ENCODE peak calls at places on chromosomes 3 and 15, in nine cellular contexts. H is neural progenitor cell, E is PC-3, Y is OCI-LY7, C is MM.1S, L is GM23338, K is HCT116, T is SK-N-SH, W is hepatocyte. Z is an unnamed sample.

GRCh38 chr3:184316792-184317191 is 2.4 kb downstream of the EIF4G1 start:
- DNase-seq in H (no peak), E (no peak), Y (no peak), C (no peak), L (no peak), K (no peak), T (no peak), W (no peak), Z (peak)

GRCh38 chr3:82568776-82569338 is 807.4 kb upstream of the GBE1 start:
- DNase-seq in H (no peak), E (no peak), Y (no peak), C (no peak), L (no peak), K (no peak), T (no peak), W (no peak), Z (no peak)

GRCh38 chr3:45716790-45717336 is 27.7 kb downstream of the SACM1L start:
- DNase-seq in H (no peak), E (no peak), Y (no peak), C (no peak), L (no peak), K (no peak), T (no peak), W (no peak), Z (no peak)

GRCh38 chr15:34621675-34622074 is 38.2 kb upstream of the GOLGA8B start:
- DNase-seq in H (no peak), E (peak), Y (no peak), C (no peak), L (no peak), K (peak), T (peak), W (no peak), Z (peak)

GRCh38 chr3:131349946-131350347 is 31.6 kb upstream of the NUDT16 start:
- DNase-seq in H (no peak), E (peak), Y (no peak), C (no peak), L (no peak), K (peak), T (peak), W (peak), Z (peak)

GRCh38 chr3:106428565-106428994 is 559.8 kb upstream of the CBLB start:
- DNase-seq in H (no peak), E (peak), Y (no peak), C (no peak), L (no peak), K (no peak), T (peak), W (peak), Z (peak)

GRCh38 chr3:48656061-48656840 is 6.4 kb downstream of the CELSR3 start:
- DNase-seq in H (peak), E (no peak), Y (peak), C (peak), L (peak), K (peak), T (peak), W (peak), Z (peak)

GRCh38 chr3:110126065-110126464 is 788.7 kb upstream of the DPPA4 start:
- DNase-seq in H (no peak), E (peak), Y (no peak), C (no peak), L (no peak), K (no peak), T (no peak), W (no peak), Z (peak)

GRCh38 chr15:99408236-99409096 is 157.2 kb downstream of the LRRC28 start:
- DNase-seq in H (no peak), E (no peak), Y (no peak), C (no peak), L (no peak), K (no peak), T (peak), W (no peak), Z (peak)

GRCh38 chr3:100149130-100149529 is 34.8 kb upstream of the FILIP1L start:
- DNase-seq in H (no peak), E (no peak), Y (no peak), C (no peak), L (no peak), K (no peak), T (no peak), W (no peak), Z (no peak)

GRCh38 chr3:18725668-18726407 is 300.7 kb upstream of the SATB1 start:
- DNase-seq in H (no peak), E (no peak), Y (no peak), C (no peak), L (no peak), K (no peak), T (no peak), W (peak), Z (no peak)

GRCh38 chr3:150376001-150376848 is 31.9 kb upstream of the TSC22D2 start:
- DNase-seq in H (no peak), E (no peak), Y (no peak), C (no peak), L (no peak), K (no peak), T (no peak), W (peak), Z (peak)

GRCh38 chr3:82875401-82875800 is 1114.0 kb upstream of the GBE1 start:
- DNase-seq in H (no peak), E (no peak), Y (no peak), C (no peak), L (no peak), K (no peak), T (no peak), W (no peak), Z (no peak)

GRCh38 chr3:182837855-182838454 is 44.7 kb downstream of the ATP11B start:
- DNase-seq in H (peak), E (peak), Y (peak), C (peak), L (peak), K (no peak), T (peak), W (peak), Z (peak)

GRCh38 chr3:152019516-152019915 is 146.1 kb downstream of the SUCNR1 start:
- DNase-seq in H (no peak), E (peak), Y (no peak), C (no peak), L (no peak), K (no peak), T (no peak), W (no peak), Z (peak)

GRCh38 chr3:46049093-46049492 is 21.8 kb upstream of the XCR1 start:
- DNase-seq in H (no peak), E (peak), Y (no peak), C (no peak), L (no peak), K (no peak), T (no peak), W (no peak), Z (no peak)

DNA sequence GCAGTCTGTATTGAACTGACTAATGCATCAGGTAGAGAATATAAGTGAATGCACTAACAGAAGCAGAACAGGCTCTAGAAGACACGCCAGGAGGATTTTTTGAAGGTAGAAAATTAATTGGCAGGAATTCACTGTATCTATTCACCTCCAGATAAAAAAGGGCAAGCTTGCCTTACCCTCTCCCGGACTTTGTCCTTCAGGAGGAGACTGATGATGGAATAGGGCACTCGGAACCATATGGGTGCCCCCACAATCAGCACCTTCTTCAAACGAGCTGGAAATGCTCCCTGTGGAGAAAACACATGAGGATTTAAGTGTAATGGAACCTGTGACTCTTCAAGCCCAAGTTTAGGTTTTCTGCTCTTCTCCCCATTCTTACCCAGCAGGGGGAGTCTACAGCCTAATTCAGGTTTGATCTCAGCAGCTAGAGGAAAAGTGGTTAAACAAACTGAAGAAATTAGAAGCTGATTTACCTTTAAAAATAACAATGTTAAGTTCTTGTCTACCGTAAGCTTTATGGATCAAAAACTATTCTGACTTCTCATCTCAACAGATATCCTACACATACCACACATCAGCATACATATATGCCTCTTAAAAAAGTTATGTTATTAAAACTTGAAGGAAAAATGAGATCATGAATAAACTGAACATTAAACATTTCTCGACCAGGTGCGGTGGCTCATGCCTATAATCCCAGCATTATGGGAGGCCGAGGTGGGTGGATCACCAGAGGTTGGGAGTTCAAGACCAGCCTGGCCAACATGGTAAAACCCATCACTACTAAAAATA is 57.4 kb upstream of the SIN3A start:
- DNase-seq in H (no peak), E (peak), Y (peak), C (peak), L (peak), K (peak), T (peak), W (peak), Z (peak)
- TF ChIP-seq EZH2phosphoT487 in H (no peak), E (no peak), Y (no peak), C (no peak), L (no peak), K (no peak), T (no peak), W (no peak), Z (no peak)

GRCh38 chr15:60905587-60905986 is 323.5 kb downstream of the RORA start:
- DNase-seq in H (peak), E (no peak), Y (no peak), C (peak), L (peak), K (no peak), T (no peak), W (peak), Z (no peak)
- TF ChIP-seq EZH2phosphoT487 in H (no peak), E (no peak), Y (no peak), C (no peak), L (no peak), K (no peak), T (no peak), W (no peak), Z (no peak)

GRCh38 chr15:42800731-42801474 is 64.0 kb upstream of the CDAN1 start:
- DNase-seq in H (peak), E (no peak), Y (peak), C (no peak), L (peak), K (no peak), T (no peak), W (no peak), Z (no peak)

GRCh38 chr15:42798802-42799201 is 61.9 kb upstream of the CDAN1 start:
- DNase-seq in H (no peak), E (no peak), Y (no peak), C (no peak), L (no peak), K (no peak), T (no peak), W (no peak), Z (no peak)

GRCh38 chr15:42802168-42802567 is 65.2 kb upstream of the CDAN1 start:
- DNase-seq in H (no peak), E (no peak), Y (no peak), C (no peak), L (no peak), K (no peak), T (no peak), W (no peak), Z (no peak)

GRCh38 chr15:42796955-42797779 is 60.2 kb upstream of the CDAN1 start:
- DNase-seq in H (peak), E (peak), Y (no peak), C (no peak), L (peak), K (no peak), T (no peak), W (no peak), Z (peak)
- TF ChIP-seq EZH2phosphoT487 in H (no peak), E (no peak), Y (no peak), C (no peak), L (no peak), K (no peak), T (no peak), W (no peak), Z (no peak)

GRCh38 chr15:95557226-95558046 is 773.1 kb upstream of the NR2F2 start:
- DNase-seq in H (no peak), E (peak), Y (no peak), C (no peak), L (no peak), K (peak), T (no peak), W (peak), Z (peak)
- TF ChIP-seq EZH2phosphoT487 in H (no peak), E (no peak), Y (no peak), C (no peak), L (no peak), K (no peak), T (no peak), W (no peak), Z (no peak)

DNA sequence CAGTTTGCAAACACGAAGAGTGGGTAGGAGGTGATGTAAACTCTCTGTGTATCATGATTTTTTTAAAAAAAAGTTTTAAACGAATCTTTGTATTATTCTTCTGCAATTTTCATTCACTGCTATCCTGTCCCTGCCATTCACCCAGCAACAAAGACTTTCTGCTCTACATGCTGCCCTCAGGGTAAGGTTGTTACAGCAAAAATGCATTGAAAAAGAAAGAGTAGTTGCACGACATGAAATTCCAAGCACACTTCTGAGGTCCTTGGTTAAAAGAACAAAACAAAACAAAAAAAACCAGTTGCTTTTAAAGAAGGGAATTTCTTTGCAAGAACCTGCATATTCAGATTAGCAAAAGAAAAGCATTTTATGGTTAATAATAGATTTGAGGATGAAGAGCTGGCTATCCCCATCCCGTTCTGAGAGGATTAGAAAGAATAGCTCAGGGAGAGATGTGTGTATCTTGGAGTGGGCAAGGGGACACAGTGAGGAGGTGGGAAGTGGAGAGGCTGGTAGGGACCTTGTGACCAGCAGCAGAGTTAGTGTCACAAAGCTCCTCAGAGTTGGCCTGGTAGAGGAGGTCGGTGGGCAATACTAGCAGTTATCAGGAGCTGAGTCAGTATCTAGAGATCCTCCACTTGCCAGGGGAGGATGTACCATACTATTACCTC is 290.8 kb downstream of the NEK10 start:
- DNase-seq in H (no peak), E (no peak), Y (no peak), C (no peak), L (peak), K (no peak), T (no peak), W (no peak), Z (no peak)
- TF ChIP-seq EZH2phosphoT487 in H (no peak), E (no peak), Y (no peak), C (no peak), L (no peak), K (no peak), T (no peak), W (no peak), Z (no peak)

GRCh38 chr15:101684877-101685276 is 32.7 kb upstream of the TM2D3 start:
- DNase-seq in H (no peak), E (no peak), Y (no peak), C (no peak), L (no peak), K (no peak), T (no peak), W (no peak), Z (no peak)

GRCh38 chr15:101692799-101693198 is 31.5 kb downstream of the TARS3 start:
- DNase-seq in H (no peak), E (no peak), Y (no peak), C (no peak), L (no peak), K (no peak), T (no peak), W (no peak), Z (no peak)

GRCh38 chr15:101694261-101694660 is 30.0 kb downstream of the TARS3 start:
- DNase-seq in H (no peak), E (peak), Y (no peak), C (no peak), L (peak), K (no peak), T (no peak), W (no peak), Z (no peak)

GRCh38 chr15:101684384-101684783 is 32.2 kb upstream of the TM2D3 start:
- DNase-seq in H (no peak), E (peak), Y (no peak), C (no peak), L (no peak), K (no peak), T (no peak), W (peak), Z (peak)

GRCh38 chr15:101689901-101690300 is 34.4 kb downstream of the TARS3 start:
- DNase-seq in H (no peak), E (no peak), Y (no peak), C (no peak), L (no peak), K (no peak), T (no peak), W (no peak), Z (peak)
- TF ChIP-seq EZH2phosphoT487 in H (no peak), E (no peak), Y (no peak), C (no peak), L (no peak), K (no peak), T (no peak), W (no peak), Z (no peak)

DNA sequence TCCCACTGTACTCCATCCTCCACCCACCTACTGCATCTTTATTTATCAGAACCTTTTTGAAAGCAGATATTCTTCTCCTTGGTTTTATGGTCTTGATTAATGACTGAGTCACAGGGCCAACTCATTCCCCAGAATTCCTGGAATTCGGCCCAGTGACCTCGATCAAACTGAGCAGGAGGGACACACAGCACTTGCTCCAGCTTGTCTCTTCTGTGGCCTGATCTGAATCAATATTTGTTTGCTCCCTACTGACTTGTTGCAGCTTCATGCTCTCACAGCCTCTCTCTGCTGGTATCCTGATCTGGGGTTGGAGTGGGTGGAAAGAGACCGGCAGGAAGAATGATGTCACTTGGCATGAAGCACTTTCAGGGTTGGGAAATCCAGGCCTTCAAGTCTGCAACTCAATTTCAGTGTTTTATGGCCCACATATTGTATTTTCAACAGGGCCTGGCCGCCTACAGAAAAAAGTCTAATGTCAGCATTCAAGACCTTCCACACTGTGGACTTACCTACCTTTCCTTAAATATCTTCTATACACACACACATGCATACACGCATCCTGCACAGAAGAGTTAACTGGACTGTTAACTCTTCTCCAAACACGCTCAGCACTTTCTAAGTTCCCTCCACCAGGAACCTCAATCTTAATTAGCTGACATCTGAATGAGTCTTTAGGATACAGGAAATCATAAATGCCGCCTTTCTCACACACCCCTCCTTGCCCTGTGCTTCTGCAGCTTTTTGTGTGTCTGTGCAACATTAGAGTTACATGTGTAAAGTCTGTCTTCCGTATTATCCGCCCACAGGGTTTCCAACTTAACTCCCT is 4.6 kb downstream of the ANXA2 start:
- DNase-seq in H (no peak), E (peak), Y (no peak), C (no peak), L (no peak), K (peak), T (no peak), W (peak), Z (peak)
- TF ChIP-seq EZH2phosphoT487 in H (no peak), E (no peak), Y (no peak), C (no peak), L (no peak), K (no peak), T (no peak), W (no peak), Z (no peak)

DNA sequence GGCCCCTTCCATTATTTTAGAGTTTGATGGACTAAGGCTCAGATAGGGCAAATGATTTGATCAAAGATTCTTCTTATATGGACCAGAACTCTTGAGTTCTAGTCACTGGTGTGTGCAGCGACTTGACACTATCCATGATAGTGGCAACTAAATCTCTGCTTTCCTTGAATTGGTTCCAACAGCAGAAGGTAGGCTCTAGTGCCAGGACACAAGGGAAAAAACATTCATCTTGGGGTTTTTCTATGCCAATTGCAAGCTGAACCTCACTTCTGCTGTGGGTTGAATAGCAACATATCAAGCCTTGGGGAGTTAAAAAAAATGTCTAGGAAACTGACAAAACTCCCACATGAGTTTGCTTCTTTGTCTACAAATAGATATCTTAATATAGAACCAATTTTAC is 35.1 kb downstream of the CTXND1 start:
- DNase-seq in H (no peak), E (no peak), Y (no peak), C (no peak), L (no peak), K (no peak), T (no peak), W (no peak), Z (no peak)
- TF ChIP-seq EZH2phosphoT487 in H (no peak), E (no peak), Y (no peak), C (no peak), L (no peak), K (no peak), T (no peak), W (no peak), Z (no peak)

DNA sequence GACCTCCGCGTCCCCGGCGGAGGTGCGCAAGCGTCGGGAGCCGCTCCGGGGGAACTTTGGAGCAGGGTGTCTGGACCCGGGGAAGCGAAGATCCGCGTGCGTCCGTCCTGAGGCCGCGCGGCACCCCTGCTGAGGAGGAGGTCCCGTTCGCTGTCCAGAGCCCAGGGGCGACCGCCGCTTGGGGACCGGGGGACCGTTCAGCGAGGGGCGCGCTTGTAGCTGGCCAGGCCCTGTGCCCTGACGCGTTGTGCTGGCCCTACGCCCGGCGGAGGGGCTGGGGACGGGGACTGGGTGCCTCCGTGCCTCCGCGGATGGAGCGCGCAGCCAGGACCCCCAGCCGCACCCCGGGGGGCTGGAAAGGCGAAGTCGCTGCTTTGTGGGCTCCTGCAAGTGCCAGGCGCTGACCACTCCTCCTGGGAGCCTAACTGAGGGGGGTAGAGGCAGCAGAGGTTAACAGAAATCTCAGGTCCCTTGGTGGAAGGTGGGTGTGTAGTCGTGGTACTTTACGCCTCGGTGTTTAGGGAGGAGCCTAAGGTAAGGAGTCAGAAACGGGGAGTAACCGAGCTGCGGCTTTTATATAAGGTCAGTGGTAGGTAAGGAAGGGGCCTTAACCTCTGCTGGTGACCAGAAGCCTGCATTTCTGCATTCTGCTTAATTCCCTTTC is at the start of gene PPARG:
- DNase-seq in H (peak), E (peak), Y (no peak), C (no peak), L (peak), K (peak), T (peak), W (peak), Z (peak)
- TF ChIP-seq EZH2phosphoT487 in H (peak), E (no peak), Y (no peak), C (no peak), L (no peak), K (no peak), T (no peak), W (no peak), Z (no peak)